ENCODE peak calls at places on chromosome 12, in nine cellular contexts. V is adipocyte; M is tibial artery; C is AG08395; N is heart left ventricle; F is D341Med; J is astrocyte of the hippocampus; D is stimulated activated CD8-positive, alpha-beta memory T cell treated with anti-CD3 and anti-CD28 coated beads, Interleukin-7, amount 100 ng/mL, for 24 hours; W is germinal center. Z is an unnamed sample.
A peak's percentile ranks its signal among the peaks of the same experiment; 100 is the strongest.

GRCh38 chr12:110253176-110253575 is 27.9 kb upstream of the ATP2A2 start:
- DNase-seq in C (peak; percentile 22), J (no peak), N (peak; percentile 92), F (no peak), V (peak; percentile 55), M (peak; percentile 60), D (no peak), W (no peak), Z (no peak)

GRCh38 chr12:111405856-111406473 is at the start of gene SH2B3:
- DNase-seq in C (no peak), V (no peak), M (no peak), D (peak; percentile 50), J (no peak), F (no peak), W (no peak), N (no peak), Z (peak; percentile 88)

GRCh38 chr12:75446857-75447256 is 33.7 kb upstream of the GLIPR1 start:
- DNase-seq in J (peak; percentile 54), W (no peak), M (no peak), D (no peak), C (peak; percentile 70), F (no peak), N (no peak), V (peak; percentile 55), Z (no peak)

GRCh38 chr12:20451759-20452158 is 83.4 kb downstream of the PDE3A start:
- DNase-seq in C (no peak), N (no peak), D (no peak), F (no peak), M (no peak), J (peak; percentile 54), V (peak; percentile 48), W (no peak), Z (no peak)

GRCh38 chr12:7512528-7512927 is 9.0 kb upstream of the CD163 start:
- DNase-seq in V (peak; percentile 94), C (peak; percentile 88), J (peak; percentile 26), N (no peak), W (no peak), M (peak; percentile 43), D (no peak), F (no peak), Z (no peak)

GRCh38 chr12:34344851-34345522 is 322.7 kb downstream of the ALG10 start:
- DNase-seq in C (no peak), J (no peak), N (no peak), D (no peak), M (no peak), V (no peak), F (no peak), W (no peak), Z (peak; percentile 33)

GRCh38 chr12:85603556-85603955 is 232.7 kb downstream of the RASSF9 start:
- DNase-seq in D (no peak), J (no peak), N (no peak), V (no peak), F (no peak), M (no peak), C (no peak), W (no peak), Z (no peak)

GRCh38 chr12:105164068-105164467 is 56.5 kb downstream of the WASHC4 start:
- DNase-seq in F (no peak), V (no peak), M (no peak), D (no peak), J (peak; percentile 14), W (no peak), N (no peak), C (no peak), Z (peak; percentile 40)

GRCh38 chr12:71942259-71942658 is 3.6 kb downstream of the TPH2 start:
- DNase-seq in M (no peak), F (no peak), C (no peak), J (no peak), W (no peak), N (no peak), V (no peak), D (no peak), Z (no peak)

GRCh38 chr12:51293693-51294092 is 23.5 kb upstream of the SMAGP start:
- DNase-seq in N (no peak), C (no peak), V (no peak), F (no peak), W (no peak), M (no peak), J (no peak), D (no peak), Z (no peak)

GRCh38 chr12:27434673-27435565 is 11.6 kb upstream of the SMCO2 start:
- DNase-seq in V (peak; percentile 47), F (peak; percentile 64), W (peak; percentile 55), J (peak; percentile 36), D (no peak), N (no peak), M (no peak), C (peak; percentile 56), Z (peak; percentile 59)

GRCh38 chr12:32679910-32680217 is 763 bp downstream of the DNM1L start:
- DNase-seq in J (no peak), D (no peak), W (no peak), F (no peak), C (no peak), N (no peak), M (no peak), V (no peak), Z (no peak)

GRCh38 chr12:52319097-52319496 is 2.1 kb downstream of the KRT83 start:
- DNase-seq in M (no peak), C (no peak), N (no peak), D (no peak), W (no peak), J (no peak), V (no peak), F (no peak), Z (peak; percentile 71)

GRCh38 chr12:59322473-59322872 is 273.4 kb upstream of the SLC16A7 start:
- DNase-seq in F (peak; percentile 15), W (no peak), N (peak; percentile 19), C (no peak), M (no peak), V (no peak), J (peak; percentile 48), D (no peak), Z (peak; percentile 53)

GRCh38 chr12:31204995-31205582 is 120.9 kb downstream of the SINHCAF start:
- DNase-seq in W (peak; percentile 42), V (peak; percentile 60), J (no peak), N (no peak), D (no peak), M (no peak), C (no peak), F (no peak), Z (no peak)

GRCh38 chr12:112947314-112947713 is 9.0 kb downstream of the OAS3 start:
- DNase-seq in N (no peak), J (no peak), C (no peak), D (no peak), F (no peak), V (no peak), W (no peak), M (no peak), Z (no peak)

GRCh38 chr12:64669270-64669842 is 59.1 kb downstream of the RASSF3 start:
- DNase-seq in V (no peak), W (no peak), F (no peak), M (no peak), D (no peak), J (no peak), C (no peak), N (peak; percentile 68), Z (peak; percentile 65)

GRCh38 chr12:106084048-106084671 is 54.6 kb downstream of the NUAK1 start:
- DNase-seq in C (peak; percentile 84), F (no peak), V (peak; percentile 76), D (no peak), W (no peak), M (no peak), N (no peak), J (peak; percentile 97), Z (no peak)

GRCh38 chr12:118850244-118850825 is 131.0 kb upstream of the SRRM4 start:
- DNase-seq in N (no peak), J (no peak), D (no peak), V (no peak), W (peak; percentile 21), M (no peak), C (no peak), F (peak; percentile 76), Z (peak; percentile 60)

GRCh38 chr12:114218136-114218535 is 187.8 kb downstream of the TBX5 start:
- DNase-seq in V (no peak), N (no peak), D (no peak), W (no peak), M (no peak), F (no peak), J (no peak), C (peak; percentile 39), Z (no peak)

GRCh38 chr12:120951-121350 is 54.4 kb downstream of the IQSEC3 start:
- DNase-seq in M (no peak), J (no peak), F (no peak), W (no peak), D (no peak), C (no peak), N (no peak), V (no peak), Z (no peak)

GRCh38 chr12:76187177-76187576 is 102.7 kb upstream of the NAP1L1 start:
- DNase-seq in J (no peak), C (no peak), F (no peak), V (no peak), D (no peak), N (no peak), M (no peak), W (no peak), Z (no peak)

GRCh38 chr12:42936991-42937390 is 347.4 kb upstream of the PRICKLE1 start:
- DNase-seq in D (no peak), W (no peak), F (no peak), M (no peak), N (no peak), C (no peak), V (no peak), J (peak; percentile 41), Z (no peak)

GRCh38 chr12:51890511-51891171 is 2.7 kb downstream of the ANKRD33 start:
- DNase-seq in W (no peak), N (peak; percentile 25), V (no peak), F (peak; percentile 20), J (no peak), D (no peak), C (no peak), M (no peak), Z (no peak)

Z was measured in DMS53.